ENCODE peak calls at places on chromosomes 13 and 19, in eight cellular contexts. U is NCI-H1048, S is RWPE1, Z is LHCN-M2, V is T1000, M is neural crest cell, C is SJSA1, G is Daoy. T is an unnamed sample.
A peak's percentile ranks its signal among the peaks of the same experiment; 100 is the strongest.

GRCh38 chr13:59643906-59644626 is 519.7 kb downstream of the DIAPH3 start:
- DNase-seq in U (no peak), S (no peak), Z (no peak), V (no peak), M (no peak), C (no peak), G (no peak), T (no peak)

GRCh38 chr13:72025836-72026235 is 158.8 kb upstream of the DACH1 start:
- DNase-seq in U (no peak), S (no peak), Z (no peak), V (no peak), M (no peak), C (no peak), G (no peak), T (no peak)

GRCh38 chr13:100951031-100951430 is 276.4 kb upstream of the TMTC4 start:
- DNase-seq in U (no peak), S (no peak), Z (no peak), V (no peak), M (no peak), C (no peak), G (no peak), T (no peak)

GRCh38 chr19:50384685-50385535 is 763 bp downstream of the POLD1 start:
- DNase-seq in U (no peak), S (peak; percentile 25), Z (peak; percentile 31), V (no peak), M (no peak), C (peak; percentile 35), G (peak; percentile 47), T (no peak)

GRCh38 chr13:98293570-98294142 is 116.6 kb upstream of the RNF113B start:
- DNase-seq in U (no peak), S (no peak), Z (no peak), V (no peak), M (no peak), C (no peak), G (no peak), T (no peak)

GRCh38 chr19:39415111-39416046 is 2.9 kb downstream of the PLEKHG2 start:
- DNase-seq in U (no peak), S (no peak), Z (no peak), V (no peak), M (no peak), C (no peak), G (no peak), T (no peak)

GRCh38 chr19:40549007-40549708 is 27.5 kb upstream of the SHKBP1 start:
- DNase-seq in U (peak; percentile 16), S (no peak), Z (no peak), V (no peak), M (peak; percentile 78), C (no peak), G (peak; percentile 78), T (peak; percentile 59)

GRCh38 chr13:41812851-41813250 is 148.1 kb downstream of the VWA8 start:
- DNase-seq in U (no peak), S (no peak), Z (peak; percentile 35), V (no peak), M (no peak), C (no peak), G (no peak), T (no peak)

GRCh38 chr13:79660361-79660760 is 179.4 kb downstream of the NDFIP2 start:
- DNase-seq in U (no peak), S (no peak), Z (no peak), V (no peak), M (no peak), C (no peak), G (no peak), T (no peak)

GRCh38 chr19:8466018-8466417 is 21.2 kb downstream of the HNRNPM start:
- DNase-seq in U (no peak), S (no peak), Z (no peak), V (no peak), M (no peak), C (peak; percentile 52), G (no peak), T (no peak)

GRCh38 chr19:290539-291521 is at the start of gene PLPP2:
- DNase-seq in U (peak; percentile 75), S (peak; percentile 72), Z (no peak), V (peak; percentile 69), M (no peak), C (peak; percentile 41), G (peak; percentile 81), T (no peak)

GRCh38 chr19:41096353-41096752 is 8.1 kb downstream of the CYP2A13 start:
- DNase-seq in U (no peak), S (no peak), Z (no peak), V (no peak), M (no peak), C (no peak), G (no peak), T (no peak)

GRCh38 chr19:45508931-45509691 is 1.8 kb downstream of the VASP start:
- DNase-seq in U (no peak), S (peak; percentile 82), Z (peak; percentile 55), V (no peak), M (peak; percentile 41), C (peak; percentile 42), G (peak; percentile 91), T (no peak)

GRCh38 chr13:32261567-32261966 is 53.6 kb downstream of the ZAR1L start:
- DNase-seq in U (no peak), S (peak; percentile 13), Z (peak; percentile 86), V (no peak), M (no peak), C (peak; percentile 63), G (peak; percentile 79), T (no peak)

GRCh38 chr19:52170304-52170703 is 1.1 kb downstream of the ZNF836 start:
- DNase-seq in U (no peak), S (no peak), Z (no peak), V (no peak), M (no peak), C (peak; percentile 6), G (no peak), T (peak; percentile 23)

GRCh38 chr19:45817010-45817724 is 2.1 kb upstream of the RSPH6A start:
- DNase-seq in U (peak; percentile 85), S (peak; percentile 96), Z (peak; percentile 88), V (peak; percentile 83), M (peak; percentile 100), C (peak; percentile 94), G (peak; percentile 95), T (peak; percentile 92)

GRCh38 chr13:110989331-110989730 is 74.5 kb upstream of the ANKRD10 start:
- DNase-seq in U (no peak), S (no peak), Z (peak; percentile 99), V (no peak), M (no peak), C (peak; percentile 30), G (no peak), T (no peak)

GRCh38 chr13:105363747-105364177 is 1171.7 kb downstream of the EFNB2 start:
- DNase-seq in U (peak; percentile 63), S (no peak), Z (peak; percentile 40), V (no peak), M (no peak), C (no peak), G (no peak), T (no peak)

GRCh38 chr19:20051841-20052768 is 12.8 kb upstream of the ZNF682 start:
- DNase-seq in U (peak; percentile 91), S (peak; percentile 79), Z (peak; percentile 96), V (peak; percentile 65), M (peak; percentile 81), C (peak; percentile 21), G (peak; percentile 96), T (peak; percentile 53)

GRCh38 chr19:54551293-54551692 is 22.3 kb upstream of the LILRA2 start:
- DNase-seq in U (no peak), S (no peak), Z (no peak), V (no peak), M (no peak), C (no peak), G (no peak), T (no peak)

GRCh38 chr19:49565261-49565660 is 15.1 kb downstream of the NOSIP start:
- DNase-seq in U (no peak), S (no peak), Z (no peak), V (no peak), M (no peak), C (no peak), G (no peak), T (peak; percentile 60)

GRCh38 chr19:1304197-1304924 is 18.7 kb downstream of the EFNA2 start:
- DNase-seq in U (no peak), S (no peak), Z (no peak), V (no peak), M (no peak), C (no peak), G (no peak), T (no peak)

GRCh38 chr19:850221-850978 is 1.7 kb upstream of the ELANE start:
- DNase-seq in U (no peak), S (peak; percentile 49), Z (peak; percentile 73), V (peak; percentile 84), M (no peak), C (peak; percentile 42), G (peak; percentile 75), T (no peak)

GRCh38 chr13:19985219-19985556 is 26.7 kb downstream of the ZMYM2 start:
- DNase-seq in U (no peak), S (no peak), Z (no peak), V (no peak), M (no peak), C (no peak), G (no peak), T (no peak)

GRCh38 chr19:3270908-3271307 is 46.4 kb downstream of the CELF5 start:
- DNase-seq in U (peak; percentile 38), S (peak; percentile 53), Z (peak; percentile 62), V (no peak), M (peak; percentile 62), C (no peak), G (peak; percentile 88), T (peak; percentile 23)

GRCh38 chr13:23449386-23450162 is 16.1 kb upstream of the SACS start:
- DNase-seq in U (no peak), S (no peak), Z (no peak), V (no peak), M (no peak), C (no peak), G (no peak), T (no peak)

GRCh38 chr13:80630685-80631121 is 289.8 kb upstream of the SPRY2 start:
- DNase-seq in U (no peak), S (no peak), Z (peak; percentile 97), V (no peak), M (no peak), C (no peak), G (peak; percentile 1), T (no peak)

GRCh38 chr19:19134687-19135158 is 3.6 kb downstream of the TMEM161A start:
- DNase-seq in U (no peak), S (no peak), Z (peak; percentile 6), V (no peak), M (no peak), C (no peak), G (no peak), T (peak; percentile 25)

GRCh38 chr19:17406887-17407196 is 1.4 kb upstream of the BST2 start:
- DNase-seq in U (no peak), S (no peak), Z (no peak), V (no peak), M (no peak), C (no peak), G (no peak), T (no peak)

GRCh38 chr13:63389756-63390155 is 1974.1 kb upstream of the PCDH20 start:
- DNase-seq in U (no peak), S (no peak), Z (no peak), V (no peak), M (peak; percentile 8), C (no peak), G (no peak), T (no peak)

GRCh38 chr19:49387936-49388372 is at the start of gene KASH5:
- DNase-seq in U (no peak), S (peak; percentile 87), Z (no peak), V (peak; percentile 68), M (no peak), C (no peak), G (no peak), T (peak; percentile 88)

GRCh38 chr19:11288349-11288748 is 7.6 kb upstream of the TSPAN16 start:
- DNase-seq in U (no peak), S (peak; percentile 39), Z (no peak), V (no peak), M (no peak), C (no peak), G (no peak), T (no peak)

GRCh38 chr19:46076951-46077814 is 36.4 kb upstream of the IGFL4 start:
- DNase-seq in U (peak; percentile 1), S (peak; percentile 92), Z (peak; percentile 78), V (peak; percentile 61), M (peak; percentile 82), C (peak; percentile 88), G (peak; percentile 87), T (no peak)

GRCh38 chr13:93244141-93244917 is 17.7 kb downstream of the GPC6 start:
- DNase-seq in U (no peak), S (no peak), Z (peak; percentile 71), V (no peak), M (no peak), C (peak; percentile 66), G (peak; percentile 32), T (no peak)

T was measured in naive thymus-derived CD8-positive, alpha-beta T cell.